ENCODE peak calls at places on chromosome 20, in eight cellular contexts. M, Q, D, T, Y, F, O and U are unnamed samples.

GRCh38 chr20:61951695-61952533 is 113.8 kb downstream of the TAF4 start:
- DNase-seq in O (no peak), Q (no peak), T (no peak), M (no peak), Y (no peak), F (peak; percentile 20), D (no peak), U (no peak)

GRCh38 chr20:17914957-17915356 is 53.6 kb downstream of the SNX5 start:
- DNase-seq in F (no peak), M (no peak), Y (no peak), O (no peak), T (no peak), D (no peak), Q (no peak), U (no peak)

GRCh38 chr20:22719250-22719649 is 134.9 kb upstream of the FOXA2 start:
- DNase-seq in Y (no peak), M (no peak), T (no peak), D (no peak), O (no peak), F (no peak), Q (no peak), U (no peak)

GRCh38 chr20:5658897-5659296 is 91.3 kb upstream of the SHLD1 start:
- DNase-seq in Q (peak; percentile 96), F (peak; percentile 90), Y (peak; percentile 86), M (peak; percentile 30), D (no peak), O (peak; percentile 67), T (peak; percentile 97), U (peak; percentile 70)

GRCh38 chr20:57584768-57585461 is 24.0 kb downstream of the PCK1 start:
- DNase-seq in M (no peak), Y (no peak), O (no peak), F (no peak), Q (no peak), D (no peak), T (no peak), U (no peak)

GRCh38 chr20:53069121-53069520 is 97.0 kb downstream of the TSHZ2 start:
- DNase-seq in O (no peak), D (no peak), M (no peak), F (no peak), T (no peak), Q (no peak), Y (no peak), U (no peak)

GRCh38 chr20:53569606-53570307 is 23.9 kb downstream of the ZNF217 start:
- DNase-seq in Y (no peak), T (no peak), D (no peak), O (no peak), F (no peak), M (no peak), Q (no peak), U (no peak)

GRCh38 chr20:50577175-50578018 is 67.2 kb downstream of the PTPN1 start:
- DNase-seq in Y (no peak), O (peak; percentile 84), M (no peak), F (no peak), D (no peak), T (no peak), Q (no peak), U (no peak)

GRCh38 chr20:19981091-19981490 is 36.1 kb upstream of the NAA20 start:
- DNase-seq in T (no peak), D (no peak), O (no peak), M (no peak), F (peak; percentile 60), Q (no peak), Y (no peak), U (no peak)

GRCh38 chr20:56995157-56995556 is 271.3 kb downstream of the BMP7 start:
- DNase-seq in Q (no peak), M (no peak), O (no peak), D (no peak), Y (no peak), F (no peak), T (no peak), U (no peak)

GRCh38 chr20:17419459-17419858 is 111.7 kb downstream of the BFSP1 start:
- DNase-seq in M (no peak), Y (no peak), F (no peak), D (no peak), Q (no peak), T (no peak), O (no peak), U (no peak)

GRCh38 chr20:19890358-19891117 is 126.6 kb upstream of the NAA20 start:
- DNase-seq in O (no peak), T (no peak), Y (no peak), D (no peak), F (no peak), Q (no peak), M (no peak), U (no peak)

GRCh38 chr20:32702706-32703425 is 29.1 kb upstream of the C20orf203 start:
- DNase-seq in D (no peak), O (no peak), T (no peak), Y (no peak), Q (no peak), M (no peak), F (no peak), U (no peak)

GRCh38 chr20:50930139-50931047 is 844 bp downstream of the ADNP start:
- DNase-seq in M (no peak), D (no peak), O (peak; percentile 37), Q (no peak), T (no peak), F (no peak), Y (no peak), U (no peak)

GRCh38 chr20:31472395-31473330 is 2.3 kb downstream of the DEFB124 start:
- DNase-seq in Y (no peak), D (no peak), F (peak; percentile 65), M (no peak), O (no peak), Q (peak; percentile 50), T (peak; percentile 53), U (no peak)

GRCh38 chr20:58818585-58819285 is 32.0 kb downstream of the GNAS-AS1 start:
- DNase-seq in O (no peak), D (peak; percentile 3), T (peak; percentile 6), Q (peak; percentile 46), M (peak; percentile 73), Y (no peak), F (no peak), U (peak; percentile 79)

GRCh38 chr20:34549291-34549928 is 9.1 kb upstream of the MAP1LC3A start:
- DNase-seq in M (no peak), D (no peak), Y (no peak), O (no peak), F (no peak), T (peak; percentile 31), Q (peak; percentile 17), U (no peak)

GRCh38 chr20:7090001-7090400 is 322.5 kb downstream of the BMP2 start:
- DNase-seq in M (no peak), Y (no peak), O (no peak), T (no peak), Q (peak; percentile 41), F (no peak), D (no peak), U (no peak)

DNA sequence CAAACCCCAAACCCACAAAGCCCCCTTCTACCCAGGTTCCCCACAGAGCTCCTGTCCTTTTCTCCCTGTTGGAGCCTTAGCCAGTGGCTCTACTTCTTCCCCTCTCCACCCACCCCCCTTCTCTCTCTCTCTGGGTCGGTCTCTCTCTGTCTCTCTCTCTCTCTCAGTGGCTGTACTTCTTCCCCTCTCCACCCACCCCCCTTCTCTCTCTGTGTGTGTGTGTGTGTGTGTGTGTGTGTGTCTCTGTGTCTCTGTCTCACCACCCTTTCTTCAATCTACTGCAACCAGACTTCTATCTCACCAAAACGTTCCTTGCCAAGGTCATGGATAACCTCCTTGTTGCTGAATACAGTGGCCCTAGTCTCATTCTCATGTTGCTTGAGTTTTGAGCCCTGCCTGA is 8.7 kb upstream of the OSER1 start:
- DNase-seq in Y (no peak), F (no peak), M (no peak), O (no peak), D (no peak), Q (no peak), T (no peak), U (no peak)
- H3K4me3 ChIP-seq in Y (no peak overlapping the region), F (no peak overlapping the region), M (no peak overlapping the region), O (no peak overlapping the region), D (no peak overlapping the region), Q (no peak overlapping the region), T (no peak overlapping the region), U (no peak overlapping the region)

GRCh38 chr20:49225896-49226295 is 6.7 kb downstream of the DDX27 start:
- DNase-seq in D (no peak), O (no peak), Y (no peak), F (no peak), T (no peak), M (no peak), Q (no peak), U (no peak)
- TF ChIP-seq CTCF in D (no peak), O (no peak), Y (no peak), F (no peak), T (no peak), M (no peak), Q (no peak), U (no peak)

DNA sequence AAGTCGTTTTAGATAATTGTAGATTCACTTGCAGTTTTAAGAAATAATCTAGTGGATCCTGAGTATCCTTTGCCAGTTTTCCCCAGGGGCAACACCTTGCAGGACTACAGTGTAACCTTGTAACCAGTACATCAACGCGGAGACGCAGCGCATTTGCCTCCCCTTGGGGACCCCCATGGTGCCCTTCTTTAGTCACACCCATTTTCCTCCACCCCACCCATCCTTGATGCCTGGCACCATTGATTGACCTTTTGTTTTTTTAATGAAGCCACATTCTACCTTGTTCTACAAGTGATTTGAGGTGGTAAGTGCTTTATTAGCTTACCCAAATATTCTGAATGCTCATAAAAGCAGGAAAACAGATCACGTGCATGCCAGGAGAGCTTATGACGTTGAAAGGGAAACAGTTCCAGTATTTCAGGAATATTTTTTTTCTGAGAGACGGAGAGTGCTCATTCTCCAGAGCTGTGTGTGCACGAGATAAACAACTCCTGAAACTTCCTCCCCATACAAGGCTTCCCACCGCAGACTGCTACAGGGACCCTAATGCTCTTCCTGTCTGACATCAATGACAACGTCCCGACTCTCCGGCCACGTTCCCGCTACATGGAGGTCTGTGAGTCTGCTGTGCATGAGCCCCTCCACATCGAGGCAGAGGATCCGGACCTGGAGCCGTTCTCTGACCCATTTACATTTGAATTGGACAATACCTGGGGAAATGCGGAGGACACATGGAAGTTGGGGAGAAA is 35.7 kb downstream of the CDH26 start:
- DNase-seq in F (no peak), Y (no peak), M (no peak), Q (no peak), T (no peak), D (no peak), O (no peak), U (no peak)
- H3K4me3 ChIP-seq in F (no peak overlapping the region), Y (no peak overlapping the region), M (no peak overlapping the region), Q (no peak overlapping the region), T (no peak overlapping the region), D (no peak overlapping the region), O (no peak overlapping the region), U (no peak overlapping the region)

GRCh38 chr20:35615667-35616464 is at the start of gene SPAG4:
- DNase-seq in T (peak; percentile 82), D (no peak), F (peak; percentile 76), O (peak; percentile 99), Y (peak; percentile 100), M (no peak), Q (no peak), U (peak; percentile 98)
- TF ChIP-seq CTCF in T (no peak), D (no peak), F (no peak), O (no peak), Y (no peak), M (no peak), Q (no peak), U (no peak)

GRCh38 chr20:45070932-45071632 is 29.8 kb downstream of the KCNS1 start:
- DNase-seq in O (no peak), Y (no peak), F (peak; percentile 38), M (no peak), T (peak; percentile 66), Q (peak; percentile 59), D (no peak), U (no peak)
- H3K4me3 ChIP-seq in O (no peak overlapping the region), Y (no peak overlapping the region), F (no peak overlapping the region), M (no peak overlapping the region), T (no peak overlapping the region), Q (no peak overlapping the region), D (no peak overlapping the region), U (no peak overlapping the region)

GRCh38 chr20:63863798-63864544 is 1.1 kb upstream of the TPD52L2 start:
- DNase-seq in M (peak; percentile 17), D (peak; percentile 86), F (peak; percentile 76), Y (peak; percentile 99), Q (peak; percentile 82), O (peak; percentile 83), T (peak; percentile 77), U (no peak)
- TF ChIP-seq CTCF in M (peak; percentile 75), D (peak; percentile 83), F (peak; percentile 46), Y (peak; percentile 51), Q (peak; percentile 42), O (peak; percentile 53), T (peak; percentile 57), U (peak; percentile 64)